ENCODE peak calls at places on chromosomes 16 and 17, in five cellular contexts. E, B, G, V and T are unnamed samples.

GRCh38 chr16:23301251-23302044 is 654 bp upstream of the SCNN1B start:
- DNase-seq in E (no peak), B (no peak), G (no peak), V (no peak), T (no peak)

GRCh38 chr17:14745122-14745521 is 444.2 kb downstream of the HS3ST3B1 start:
- DNase-seq in E (no peak), B (no peak), G (peak), V (no peak), T (no peak)

GRCh38 chr16:30472328-30472942 is at the start of gene ITGAL:
- DNase-seq in E (peak), B (peak), G (no peak), V (no peak), T (peak)

GRCh38 chr17:28370035-28370743 is at the start of gene VTN:
- DNase-seq in E (no peak), B (no peak), G (no peak), V (no peak), T (no peak)

GRCh38 chr17:77186141-77186604 is 45.4 kb downstream of the SEC14L1 start:
- DNase-seq in E (no peak), B (no peak), G (no peak), V (no peak), T (no peak)

GRCh38 chr17:78012428-78012827 is 53.9 kb downstream of the TNRC6C start:
- DNase-seq in E (no peak), B (no peak), G (no peak), V (no peak), T (no peak)

GRCh38 chr16:66902648-66903543 is 15.8 kb downstream of the CDH16 start:
- DNase-seq in E (no peak), B (no peak), G (no peak), V (no peak), T (no peak)

GRCh38 chr16:69107311-69107962 is 2.0 kb downstream of the HAS3 start:
- DNase-seq in E (no peak), B (no peak), G (peak), V (no peak), T (no peak)

GRCh38 chr16:74280448-74280847 is 16.2 kb upstream of the PSMD7 start:
- DNase-seq in E (no peak), B (no peak), G (no peak), V (no peak), T (no peak)

GRCh38 chr16:67001159-67001486 is 12.7 kb downstream of the CES4A start:
- DNase-seq in E (no peak), B (no peak), G (no peak), V (no peak), T (no peak)

GRCh38 chr17:69093279-69093789 is 32.6 kb upstream of the ABCA9 start:
- DNase-seq in E (no peak), B (no peak), G (no peak), V (no peak), T (no peak)

GRCh38 chr17:31313982-31314787 is at the start of gene EVI2B:
- DNase-seq in E (no peak), B (no peak), G (no peak), V (no peak), T (no peak)

GRCh38 chr17:36142230-36142629 is 34.2 kb downstream of the TBC1D3B start:
- DNase-seq in E (no peak), B (no peak), G (no peak), V (no peak), T (no peak)

GRCh38 chr17:74417178-74418045 is 14.5 kb upstream of the GPRC5C start:
- DNase-seq in E (no peak), B (no peak), G (peak), V (no peak), T (no peak)

GRCh38 chr16:53775821-53776431 is 72.0 kb downstream of the FTO start:
- DNase-seq in E (no peak), B (peak), G (peak), V (peak), T (no peak)

GRCh38 chr16:3022697-3023414 is 886 bp downstream of the HCFC1R1 start:
- DNase-seq in E (no peak), B (no peak), G (peak), V (no peak), T (no peak)

GRCh38 chr16:63185235-63185780 is 1149.1 kb upstream of the CDH8 start:
- DNase-seq in E (no peak), B (no peak), G (no peak), V (no peak), T (no peak)

GRCh38 chr16:57898961-57899360 is 72.0 kb downstream of the CNGB1 start:
- DNase-seq in E (no peak), B (no peak), G (no peak), V (peak), T (no peak)

GRCh38 chr16:59259074-59259963 is 525.2 kb upstream of the GOT2 start:
- DNase-seq in E (no peak), B (no peak), G (no peak), V (peak), T (no peak)

GRCh38 chr17:2179615-2180295 is 123.8 kb downstream of the SMG6 start:
- DNase-seq in E (no peak), B (peak), G (peak), V (peak), T (no peak)

GRCh38 chr17:44900894-44901293 is 1.6 kb upstream of the EFTUD2 start:
- DNase-seq in E (no peak), B (no peak), G (peak), V (peak), T (no peak)

GRCh38 chr17:58172369-58173071 is 5.7 kb downstream of the OR4D2 start:
- DNase-seq in E (peak), B (no peak), G (peak), V (no peak), T (no peak)

GRCh38 chr16:67936876-67937605 is 391 bp upstream of the PSMB10 start:
- DNase-seq in E (peak), B (peak), G (no peak), V (no peak), T (no peak)

GRCh38 chr16:64428463-64428862 is 693.4 kb downstream of the CDH11 start:
- DNase-seq in E (no peak), B (no peak), G (peak), V (no peak), T (no peak)

GRCh38 chr16:66635406-66635805 is 30.9 kb downstream of the CMTM3 start:
- DNase-seq in E (no peak), B (no peak), G (no peak), V (no peak), T (no peak)

GRCh38 chr16:87924937-87925670 is 11.2 kb downstream of the CA5A start:
- DNase-seq in E (no peak), B (no peak), G (no peak), V (no peak), T (no peak)